ENCODE peak calls at places on chromosomes 6 and 20, in ten cellular contexts. G, D, Q, A, U, C, Z, S, L and Y are unnamed samples.

GRCh38 chr6:126367849-126368248 is 27.9 kb downstream of the CENPW start:
- DNase-seq in C (no peak), Q (no peak), D (no peak), G (no peak), S (no peak), A (no peak), U (no peak), L (no peak), Z (no peak), Y (no peak)

GRCh38 chr20:21702553-21703467 is 2.7 kb upstream of the PAX1 start:
- DNase-seq in Z (no peak), U (no peak), G (peak), D (peak), C (peak), S (no peak), L (no peak), Q (no peak), A (peak), Y (peak)

GRCh38 chr6:135181333-135182119 is 418 bp downstream of the MYB start:
- DNase-seq in G (peak), Q (no peak), L (no peak), A (no peak), D (no peak), Z (peak), S (no peak), U (peak), C (no peak), Y (no peak)

GRCh38 chr6:87762116-87762515 is 60.1 kb upstream of the AKIRIN2 start:
- DNase-seq in Q (no peak), C (peak), G (no peak), D (no peak), U (no peak), A (no peak), S (no peak), Z (no peak), L (no peak), Y (no peak)

GRCh38 chr20:38665886-38666285 is 58.4 kb upstream of the SLC32A1 start:
- DNase-seq in C (no peak), Q (no peak), A (no peak), S (no peak), D (no peak), Z (no peak), G (no peak), L (no peak), U (no peak), Y (no peak)

GRCh38 chr6:168134399-168135201 is 55.6 kb upstream of the FRMD1 start:
- DNase-seq in U (no peak), L (no peak), G (peak), Q (no peak), Z (no peak), C (no peak), D (no peak), S (no peak), A (no peak), Y (no peak)

GRCh38 chr20:44888226-44889103 is 3.0 kb downstream of the YWHAB start:
- DNase-seq in A (peak), Q (no peak), G (no peak), Z (no peak), C (no peak), L (no peak), U (no peak), S (no peak), D (no peak), Y (no peak)

GRCh38 chr6:37657117-37657886 is 40.4 kb downstream of the MDGA1 start:
- DNase-seq in U (no peak), D (peak), L (no peak), C (no peak), Z (no peak), S (peak), G (no peak), A (peak), Q (no peak), Y (peak)

GRCh38 chr6:81753709-81754678 is 1.5 kb upstream of the TENT5A start:
- DNase-seq in A (peak), L (peak), U (peak), C (peak), Q (peak), D (peak), G (peak), Z (peak), S (peak), Y (peak)

GRCh38 chr6:161788531-161788930 is 514.7 kb upstream of the AGPAT4 start:
- DNase-seq in G (no peak), L (no peak), Z (no peak), Q (no peak), C (no peak), U (no peak), D (no peak), A (no peak), S (no peak), Y (no peak)

GRCh38 chr20:60984666-60985065 is 267.4 kb upstream of the CDH4 start:
- DNase-seq in G (no peak), S (no peak), L (no peak), D (no peak), A (no peak), Q (no peak), Z (no peak), U (no peak), C (no peak), Y (no peak)

GRCh38 chr6:38804368-38804767 is 89.3 kb downstream of the DNAH8 start:
- DNase-seq in L (no peak), G (no peak), C (no peak), S (no peak), Z (no peak), D (no peak), Q (no peak), A (no peak), U (no peak), Y (no peak)

GRCh38 chr6:33079575-33079974 is 3.8 kb downstream of the HLA-DPB1 start:
- DNase-seq in C (no peak), S (no peak), Q (no peak), U (no peak), L (no peak), Z (no peak), A (no peak), D (no peak), G (no peak), Y (no peak)

GRCh38 chr20:11987526-11987925 is 69.8 kb downstream of the BTBD3 start:
- DNase-seq in D (no peak), Z (no peak), A (no peak), G (no peak), Q (no peak), U (no peak), C (no peak), L (no peak), S (no peak), Y (no peak)

GRCh38 chr6:164856138-164856537 is 453.3 kb downstream of the C6orf118 start:
- DNase-seq in S (no peak), A (no peak), G (peak), L (no peak), Z (no peak), Q (no peak), C (peak), U (no peak), D (no peak), Y (no peak)

GRCh38 chr6:45398075-45398817 is 20.5 kb upstream of the SUPT3H start:
- DNase-seq in L (no peak), S (no peak), U (no peak), Z (no peak), A (peak), C (no peak), Q (no peak), D (no peak), G (no peak), Y (peak)

GRCh38 chr20:5316188-5317158 is at the start of gene PROKR2:
- DNase-seq in L (no peak), Q (no peak), U (no peak), S (no peak), D (peak), G (peak), Z (no peak), A (no peak), C (peak), Y (no peak)

GRCh38 chr6:158205220-158205944 is 37.2 kb downstream of the GTF2H5 start:
- DNase-seq in S (peak), Z (no peak), C (no peak), Q (no peak), L (no peak), D (no peak), U (no peak), A (no peak), G (peak), Y (no peak)